ENCODE peak calls at places on chromosomes 7 and 10, in eight cellular contexts. W, L, M, O, J, T, Z and C are unnamed samples. For H4K20me1, H3K79me2 and H3K9me2, the result is how much of the 10 kb centered on the place peaks cover.

GRCh38 chr7:28078036-28078901 is 102.3 kb downstream of the JAZF1 start:
- DNase-seq in W (peak), L (peak), M (peak), O (peak), J (peak), T (peak), Z (peak), C (peak)

GRCh38 chr10:19719320-19719719 is 96.9 kb upstream of the PLXDC2 start:
- DNase-seq in W (peak), L (no peak), M (no peak), O (no peak), J (no peak), T (peak), Z (no peak), C (no peak)

GRCh38 chr7:2461268-2462026 is 14.8 kb downstream of the GRIFIN start:
- DNase-seq in W (no peak), L (no peak), M (no peak), O (no peak), J (peak), T (no peak), Z (no peak), C (no peak)

GRCh38 chr7:143447500-143447899 is 4.2 kb downstream of the TAS2R60 start:
- DNase-seq in W (no peak), L (no peak), M (no peak), O (no peak), J (no peak), T (no peak), Z (no peak), C (no peak)

GRCh38 chr7:93856319-93856718 is 34.2 kb downstream of the TFPI2 start:
- DNase-seq in W (no peak), L (no peak), M (no peak), O (no peak), J (no peak), T (no peak), Z (no peak), C (no peak)

GRCh38 chr7:12655161-12655560 is 32.3 kb upstream of the ARL4A start:
- DNase-seq in W (peak), L (no peak), M (no peak), O (no peak), J (no peak), T (no peak), Z (no peak), C (no peak)

GRCh38 chr10:16819436-16819835 is 2.2 kb upstream of the RSU1 start:
- DNase-seq in W (no peak), L (no peak), M (no peak), O (no peak), J (no peak), T (no peak), Z (no peak), C (no peak)

GRCh38 chr10:45652511-45652910 is 20.1 kb downstream of the ZFAND4 start:
- DNase-seq in W (no peak), L (no peak), M (no peak), O (no peak), J (no peak), T (no peak), Z (no peak), C (no peak)

GRCh38 chr7:139995034-139995915 is 67.5 kb downstream of the PARP12 start:
- DNase-seq in W (peak), L (no peak), M (no peak), O (no peak), J (no peak), T (peak), Z (no peak), C (no peak)

GRCh38 chr10:53886325-53887300 is 914.4 kb downstream of the PCDH15 start:
- DNase-seq in W (no peak), L (no peak), M (no peak), O (no peak), J (no peak), T (peak), Z (no peak), C (no peak)

GRCh38 chr7:130273863-130274262 is 7.2 kb downstream of the CPA2 start:
- DNase-seq in W (peak), L (no peak), M (no peak), O (peak), J (no peak), T (peak), Z (no peak), C (no peak)

GRCh38 chr7:158474488-158474887 is 113.1 kb downstream of the PTPRN2 start:
- DNase-seq in W (no peak), L (no peak), M (no peak), O (no peak), J (no peak), T (no peak), Z (no peak), C (no peak)

GRCh38 chr10:129756912-129757861 is 206.9 kb downstream of the EBF3 start:
- DNase-seq in W (peak), L (no peak), M (no peak), O (no peak), J (no peak), T (no peak), Z (no peak), C (no peak)

GRCh38 chr10:6394084-6394483 is 186.0 kb downstream of the PRKCQ start:
- DNase-seq in W (no peak), L (no peak), M (no peak), O (no peak), J (no peak), T (peak), Z (no peak), C (no peak)

GRCh38 chr10:23194966-23195845 is 3.1 kb downstream of the PTF1A start:
- DNase-seq in W (no peak), L (no peak), M (no peak), O (peak), J (peak), T (no peak), Z (no peak), C (no peak)

GRCh38 chr10:104452977-104453376 is 99.3 kb downstream of the CFAP58 start:
- DNase-seq in W (no peak), L (no peak), M (no peak), O (no peak), J (no peak), T (no peak), Z (no peak), C (no peak)

GRCh38 chr7:3154881-3155494 is 111.3 kb upstream of the CARD11 start:
- DNase-seq in W (peak), L (peak), M (peak), O (peak), J (peak), T (peak), Z (peak), C (peak)

GRCh38 chr7:123747089-123747488 is 1.7 kb downstream of the WASL start:
- DNase-seq in W (peak), L (no peak), M (no peak), O (no peak), J (no peak), T (no peak), Z (peak), C (peak)

GRCh38 chr7:44713141-44713540 is 35.5 kb upstream of the ZMIZ2 start:
- DNase-seq in W (no peak), L (no peak), M (no peak), O (no peak), J (no peak), T (no peak), Z (no peak), C (no peak)

GRCh38 chr7:20624666-20625385 is 9.4 kb downstream of the ABCB5 start:
- DNase-seq in W (no peak), L (no peak), M (no peak), O (peak), J (no peak), T (no peak), Z (no peak), C (no peak)

GRCh38 chr7:25116621-25117020 is 8.4 kb downstream of the CYCS start:
- DNase-seq in W (no peak), L (no peak), M (no peak), O (peak), J (no peak), T (no peak), Z (no peak), C (no peak)

GRCh38 chr10:48899781-48900180 is 39.9 kb downstream of the LRRC18 start:
- DNase-seq in W (no peak), L (no peak), M (no peak), O (no peak), J (no peak), T (no peak), Z (no peak), C (no peak)

GRCh38 chr7:104848386-104848990 is 165.5 kb upstream of the KMT2E start:
- DNase-seq in W (peak), L (peak), M (peak), O (peak), J (peak), T (peak), Z (peak), C (peak)

GRCh38 chr10:67438605-67439258 is 257.3 kb downstream of the CTNNA3 start:
- DNase-seq in W (no peak), L (no peak), M (no peak), O (no peak), J (no peak), T (peak), Z (peak), C (no peak)

GRCh38 chr7:781228-781864 is 50.9 kb upstream of the SUN1 start:
- DNase-seq in W (no peak), L (no peak), M (no peak), O (no peak), J (no peak), T (no peak), Z (no peak), C (no peak)

GRCh38 chr10:58512470-58513188 is at the start of gene BICC1:
- DNase-seq in W (peak), L (no peak), M (no peak), O (peak), J (peak), T (peak), Z (no peak), C (no peak)

GRCh38 chr7:36614954-36615353 is 109.3 kb downstream of the AOAH start:
- DNase-seq in W (no peak), L (no peak), M (no peak), O (no peak), J (no peak), T (no peak), Z (no peak), C (no peak)

GRCh38 chr7:36615877-36616276 is 108.4 kb downstream of the AOAH start:
- DNase-seq in W (no peak), L (no peak), M (no peak), O (no peak), J (no peak), T (no peak), Z (no peak), C (no peak)

GRCh38 chr7:36611703-36612102 is 112.6 kb downstream of the AOAH start:
- DNase-seq in W (no peak), L (no peak), M (no peak), O (no peak), J (no peak), T (no peak), Z (no peak), C (no peak)

GRCh38 chr7:36617408-36617807 is 106.9 kb downstream of the AOAH start:
- DNase-seq in W (no peak), L (no peak), M (no peak), O (no peak), J (no peak), T (no peak), Z (no peak), C (no peak)

GRCh38 chr7:36613214-36613613 is 111.1 kb downstream of the AOAH start:
- DNase-seq in W (no peak), L (no peak), M (no peak), O (no peak), J (no peak), T (no peak), Z (no peak), C (no peak)
- H4K20me1 ChIP-seq in W (under half), L (under half), M (under half), O (under half), J (under half), T (under half), Z (under half), C (under half)

GRCh38 chr10:78333362-78334143 is 299.9 kb downstream of the RPS24 start:
- DNase-seq in W (no peak), L (no peak), M (no peak), O (no peak), J (no peak), T (no peak), Z (no peak), C (no peak)
- H3K79me2 ChIP-seq in W (under half), L (under half), M (under half), O (under half), J (under half), T (under half), Z (under half), C (under half)

GRCh38 chr7:55499591-55499990 is 72.7 kb downstream of the VOPP1 start:
- DNase-seq in W (no peak), L (no peak), M (no peak), O (no peak), J (no peak), T (no peak), Z (no peak), C (no peak)
- H3K9me2 ChIP-seq in W (under half), L (under half), M (under half), O (under half), J (under half), T (under half), Z (under half), C (under half)

GRCh38 chr10:132133005-132133404 is 53.7 kb upstream of the DPYSL4 start:
- DNase-seq in W (no peak), L (no peak), M (no peak), O (no peak), J (peak), T (no peak), Z (no peak), C (no peak)

GRCh38 chr10:132135398-132135872 is 51.3 kb upstream of the DPYSL4 start:
- DNase-seq in W (no peak), L (no peak), M (no peak), O (peak), J (no peak), T (no peak), Z (no peak), C (no peak)

GRCh38 chr10:132136097-132136521 is 50.6 kb upstream of the DPYSL4 start:
- DNase-seq in W (no peak), L (no peak), M (no peak), O (no peak), J (no peak), T (no peak), Z (no peak), C (no peak)

GRCh38 chr10:132133449-132134291 is 53.1 kb upstream of the DPYSL4 start:
- DNase-seq in W (no peak), L (no peak), M (no peak), O (no peak), J (peak), T (no peak), Z (no peak), C (no peak)

GRCh38 chr10:132134541-132135397 is 52.0 kb upstream of the DPYSL4 start:
- DNase-seq in W (no peak), L (no peak), M (no peak), O (no peak), J (no peak), T (no peak), Z (no peak), C (no peak)
- H4K20me1 ChIP-seq in W (under half), L (under half), M (under half), O (under half), J (under half), T (under half), Z (under half), C (under half)

GRCh38 chr7:101878938-101879337 is 61.5 kb downstream of the CUX1 start:
- DNase-seq in W (no peak), L (no peak), M (no peak), O (no peak), J (no peak), T (no peak), Z (no peak), C (peak)
- H3K79me2 ChIP-seq in W (half or more), L (half or more), M (half or more), O (half or more), J (half or more), T (half or more), Z (half or more), C (half or more)

GRCh38 chr10:78856421-78856820 is 212.3 kb upstream of the ZMIZ1 start:
- DNase-seq in W (no peak), L (no peak), M (no peak), O (no peak), J (no peak), T (no peak), Z (no peak), C (no peak)

GRCh38 chr10:78852447-78852846 is 216.3 kb upstream of the ZMIZ1 start:
- DNase-seq in W (no peak), L (no peak), M (no peak), O (no peak), J (no peak), T (no peak), Z (no peak), C (no peak)

GRCh38 chr10:78852856-78853255 is 215.9 kb upstream of the ZMIZ1 start:
- DNase-seq in W (peak), L (no peak), M (peak), O (peak), J (no peak), T (no peak), Z (no peak), C (peak)

GRCh38 chr10:78851652-78852051 is 217.1 kb upstream of the ZMIZ1 start:
- DNase-seq in W (peak), L (no peak), M (no peak), O (no peak), J (no peak), T (peak), Z (no peak), C (no peak)

GRCh38 chr10:78853864-78854263 is 214.9 kb upstream of the ZMIZ1 start:
- DNase-seq in W (no peak), L (no peak), M (no peak), O (no peak), J (no peak), T (no peak), Z (no peak), C (no peak)
- H3K9me2 ChIP-seq in W (under half), L (under half), M (under half), O (under half), J (under half), T (under half), Z (under half), C (under half)